ENCODE peak calls at places on chromosomes 12 and 14, in four cellular contexts. One of them, this sample, is unnamed.

GRCh38 chr14:50051106-50051505 is 65.3 kb downstream of the VCPKMT start:
- DNase-seq in A549: no peak
- DNase-seq in stomach: no peak
- DNase-seq in tibial nerve: no peak
- DNase-seq in this sample: no peak

GRCh38 chr12:754871-755562 is 2.6 kb downstream of the WNK1 start:
- DNase-seq in A549: peak
- DNase-seq in stomach: no peak
- DNase-seq in tibial nerve: no peak
- DNase-seq in this sample: no peak

GRCh38 chr12:30286345-30286926 is 409.2 kb downstream of the IPO8 start:
- DNase-seq in A549: peak
- DNase-seq in stomach: no peak
- DNase-seq in tibial nerve: no peak
- DNase-seq in this sample: no peak

GRCh38 chr14:34023824-34024767 is 73.2 kb upstream of the EGLN3 start:
- DNase-seq in A549: no peak
- DNase-seq in stomach: no peak
- DNase-seq in tibial nerve: no peak
- DNase-seq in this sample: peak

GRCh38 chr12:122420471-122421262 is 1.8 kb downstream of the CLIP1 start:
- DNase-seq in A549: no peak
- DNase-seq in stomach: no peak
- DNase-seq in tibial nerve: no peak
- DNase-seq in this sample: no peak

GRCh38 chr12:20482680-20483079 is 114.3 kb downstream of the PDE3A start:
- DNase-seq in A549: no peak
- DNase-seq in stomach: no peak
- DNase-seq in tibial nerve: no peak
- DNase-seq in this sample: no peak

GRCh38 chr14:100994082-100994481 is 90.6 kb upstream of the RTL1 start:
- DNase-seq in A549: no peak
- DNase-seq in stomach: no peak
- DNase-seq in tibial nerve: no peak
- DNase-seq in this sample: no peak

GRCh38 chr12:7602287-7602686 is 63.4 kb downstream of the APOBEC1 start:
- DNase-seq in A549: no peak
- DNase-seq in stomach: no peak
- DNase-seq in tibial nerve: no peak
- DNase-seq in this sample: no peak

GRCh38 chr12:79555006-79555925 is 135.5 kb downstream of the PAWR start:
- DNase-seq in A549: no peak
- DNase-seq in stomach: no peak
- DNase-seq in tibial nerve: no peak
- DNase-seq in this sample: no peak

GRCh38 chr12:75690556-75690955 is 179.1 kb upstream of the KRR1 start:
- DNase-seq in A549: peak
- DNase-seq in stomach: no peak
- DNase-seq in tibial nerve: no peak
- DNase-seq in this sample: no peak

GRCh38 chr12:2998789-2999264 is 39.6 kb downstream of the TEAD4 start:
- DNase-seq in A549: no peak
- DNase-seq in stomach: no peak
- DNase-seq in tibial nerve: no peak
- DNase-seq in this sample: no peak

GRCh38 chr12:100267603-100268281 is 765 bp downstream of the SCYL2 start:
- DNase-seq in A549: no peak
- DNase-seq in stomach: peak
- DNase-seq in tibial nerve: peak
- DNase-seq in this sample: no peak

GRCh38 chr12:65499167-65499566 is 220.7 kb downstream of the MSRB3 start:
- DNase-seq in A549: no peak
- DNase-seq in stomach: no peak
- DNase-seq in tibial nerve: no peak
- DNase-seq in this sample: peak

GRCh38 chr12:114913871-114914801 is 230.2 kb upstream of the TBX3 start:
- DNase-seq in A549: peak
- DNase-seq in stomach: no peak
- DNase-seq in tibial nerve: no peak
- DNase-seq in this sample: no peak

GRCh38 chr12:65585648-65586420 is 238.4 kb upstream of the HMGA2 start:
- DNase-seq in A549: no peak
- DNase-seq in stomach: no peak
- DNase-seq in tibial nerve: no peak
- DNase-seq in this sample: no peak

GRCh38 chr12:108691154-108691994 is 39.9 kb downstream of the CORO1C start:
- DNase-seq in A549: peak
- DNase-seq in stomach: peak
- DNase-seq in tibial nerve: peak
- DNase-seq in this sample: peak
- TF ChIP-seq EP300 in A549: peak
- TF ChIP-seq EP300 in stomach: peak
- TF ChIP-seq EP300 in tibial nerve: peak
- TF ChIP-seq EP300 in this sample: peak

DNA sequence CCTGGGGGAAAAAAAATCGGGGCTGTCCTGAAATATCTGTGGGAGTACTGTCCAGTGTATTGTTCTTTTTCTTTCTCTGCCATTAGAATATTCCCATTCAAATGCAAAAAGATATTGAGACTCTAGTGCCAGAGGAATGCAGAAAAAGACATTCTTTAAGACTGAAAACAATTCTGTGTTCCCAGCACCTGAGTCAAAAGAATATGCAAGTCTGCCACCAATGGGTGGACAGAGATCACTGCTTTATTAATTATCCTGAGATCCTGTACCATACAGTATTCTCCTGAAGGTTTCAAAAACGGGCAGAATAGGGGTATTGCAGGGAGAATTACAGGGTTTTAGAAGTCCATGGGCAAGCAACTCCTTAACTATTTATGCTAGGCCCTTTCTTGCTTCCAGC is 361.8 kb downstream of the C12orf50 start:
- DNase-seq in A549: no peak
- DNase-seq in stomach: no peak
- DNase-seq in tibial nerve: no peak
- DNase-seq in this sample: no peak
- TF ChIP-seq CTCF in A549: peak
- TF ChIP-seq CTCF in stomach: no peak
- TF ChIP-seq CTCF in tibial nerve: no peak
- TF ChIP-seq CTCF in this sample: no peak

GRCh38 chr12:43338848-43339526 is 213.0 kb downstream of the ADAMTS20 start:
- DNase-seq in A549: peak
- DNase-seq in stomach: no peak
- DNase-seq in tibial nerve: peak
- DNase-seq in this sample: no peak
- TF ChIP-seq EP300 in A549: no peak
- TF ChIP-seq EP300 in stomach: no peak
- TF ChIP-seq EP300 in tibial nerve: no peak
- TF ChIP-seq EP300 in this sample: no peak

GRCh38 chr12:17028348-17028747 is 422.4 kb upstream of the LMO3 start:
- DNase-seq in A549: no peak
- DNase-seq in stomach: no peak
- DNase-seq in tibial nerve: no peak
- DNase-seq in this sample: no peak
- TF ChIP-seq CTCF in A549: peak
- TF ChIP-seq CTCF in stomach: no peak
- TF ChIP-seq CTCF in tibial nerve: no peak
- TF ChIP-seq CTCF in this sample: no peak

GRCh38 chr12:107349008-107349747 is 255.8 kb upstream of the CRY1 start:
- DNase-seq in A549: peak
- DNase-seq in stomach: no peak
- DNase-seq in tibial nerve: peak
- DNase-seq in this sample: no peak
- TF ChIP-seq EP300 in A549: peak
- TF ChIP-seq EP300 in stomach: no peak
- TF ChIP-seq EP300 in tibial nerve: no peak
- TF ChIP-seq EP300 in this sample: no peak

GRCh38 chr12:115973066-115973465 is 304.4 kb downstream of the MED13L start:
- DNase-seq in A549: no peak
- DNase-seq in stomach: no peak
- DNase-seq in tibial nerve: no peak
- DNase-seq in this sample: no peak

GRCh38 chr12:115972241-115972640 is 305.3 kb downstream of the MED13L start:
- DNase-seq in A549: no peak
- DNase-seq in stomach: no peak
- DNase-seq in tibial nerve: no peak
- DNase-seq in this sample: no peak

GRCh38 chr12:115979351-115979750 is 298.1 kb downstream of the MED13L start:
- DNase-seq in A549: no peak
- DNase-seq in stomach: no peak
- DNase-seq in tibial nerve: no peak
- DNase-seq in this sample: no peak

GRCh38 chr12:115975411-115975810 is 302.1 kb downstream of the MED13L start:
- DNase-seq in A549: no peak
- DNase-seq in stomach: no peak
- DNase-seq in tibial nerve: no peak
- DNase-seq in this sample: no peak

GRCh38 chr12:115973968-115974765 is 303.3 kb downstream of the MED13L start:
- DNase-seq in A549: no peak
- DNase-seq in stomach: no peak
- DNase-seq in tibial nerve: no peak
- DNase-seq in this sample: no peak
- TF ChIP-seq CTCF in A549: no peak
- TF ChIP-seq CTCF in stomach: no peak
- TF ChIP-seq CTCF in tibial nerve: no peak
- TF ChIP-seq CTCF in this sample: no peak

GRCh38 chr14:67695394-67695949 is at the start of gene RDH11:
- DNase-seq in A549: peak
- DNase-seq in stomach: peak
- DNase-seq in tibial nerve: peak
- DNase-seq in this sample: peak
- TF ChIP-seq EP300 in A549: no peak
- TF ChIP-seq EP300 in stomach: no peak
- TF ChIP-seq EP300 in tibial nerve: peak
- TF ChIP-seq EP300 in this sample: no peak

DNA sequence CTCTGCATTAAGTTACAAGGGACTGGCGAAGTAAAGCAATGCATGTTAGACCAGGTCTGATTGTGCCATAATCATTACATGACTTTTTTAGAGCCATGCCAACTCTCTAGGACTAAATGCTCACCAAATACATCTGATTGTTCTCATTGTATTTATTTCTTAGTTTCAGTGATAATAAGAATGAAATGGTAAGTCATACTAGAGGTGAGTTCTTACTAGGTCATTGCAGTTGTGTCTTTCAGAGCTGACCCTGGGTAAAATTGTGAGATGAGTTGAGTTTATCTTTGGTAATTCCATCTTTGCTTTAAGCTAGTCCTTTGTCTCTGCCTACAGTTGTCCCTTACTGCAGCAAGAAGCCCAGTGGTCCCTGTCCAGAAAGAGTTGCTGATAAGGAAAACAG is 73.2 kb downstream of the PRKCH start:
- DNase-seq in A549: no peak
- DNase-seq in stomach: no peak
- DNase-seq in tibial nerve: no peak
- DNase-seq in this sample: no peak
- TF ChIP-seq CTCF in A549: no peak
- TF ChIP-seq CTCF in stomach: no peak
- TF ChIP-seq CTCF in tibial nerve: no peak
- TF ChIP-seq CTCF in this sample: no peak

GRCh38 chr12:113299619-113300237 is 35.2 kb downstream of the SLC8B1 start:
- DNase-seq in A549: peak
- DNase-seq in stomach: peak
- DNase-seq in tibial nerve: no peak
- DNase-seq in this sample: no peak
- TF ChIP-seq EP300 in A549: no peak
- TF ChIP-seq EP300 in stomach: no peak
- TF ChIP-seq EP300 in tibial nerve: peak
- TF ChIP-seq EP300 in this sample: no peak

This sample was measured in esophagus muscularis mucosa.